ENCODE peak calls at places on chromosomes 5 and 9, in four cellular contexts. One of them, this sample, is unnamed.

GRCh38 chr5:125592856-125593255 is 830.4 kb upstream of the GRAMD2B start:
- DNase-seq in activated CD8-positive, alpha-beta T cell treated with anti-CD3 and anti-CD28 coated beads for 36 hours: no peak
- DNase-seq in epithelial cell of esophagus: no peak
- DNase-seq in WTC11: no peak
- DNase-seq in this sample: no peak

GRCh38 chr9:85746309-85746708 is 4.6 kb upstream of the AGTPBP1 start:
- DNase-seq in activated CD8-positive, alpha-beta T cell treated with anti-CD3 and anti-CD28 coated beads for 36 hours: no peak
- DNase-seq in WTC11: no peak
- DNase-seq in epithelial cell of esophagus: no peak
- DNase-seq in this sample: no peak

GRCh38 chr5:150159741-150160179 is 4.1 kb upstream of the PDGFRB start:
- DNase-seq in WTC11: no peak
- DNase-seq in activated CD8-positive, alpha-beta T cell treated with anti-CD3 and anti-CD28 coated beads for 36 hours: no peak
- DNase-seq in epithelial cell of esophagus: no peak
- DNase-seq in this sample: no peak

GRCh38 chr5:146463446-146463845 is 16.3 kb downstream of the TCERG1 start:
- DNase-seq in epithelial cell of esophagus: peak; percentile 10
- DNase-seq in WTC11: no peak
- DNase-seq in activated CD8-positive, alpha-beta T cell treated with anti-CD3 and anti-CD28 coated beads for 36 hours: no peak
- DNase-seq in this sample: no peak

GRCh38 chr9:89021154-89021803 is 30.0 kb downstream of the S1PR3 start:
- DNase-seq in epithelial cell of esophagus: peak; percentile 59
- DNase-seq in activated CD8-positive, alpha-beta T cell treated with anti-CD3 and anti-CD28 coated beads for 36 hours: no peak
- DNase-seq in WTC11: no peak
- DNase-seq in this sample: no peak

GRCh38 chr9:89430995-89431394 is 66.9 kb downstream of the SEMA4D start:
- DNase-seq in activated CD8-positive, alpha-beta T cell treated with anti-CD3 and anti-CD28 coated beads for 36 hours: no peak
- DNase-seq in epithelial cell of esophagus: peak; percentile 54
- DNase-seq in WTC11: no peak
- DNase-seq in this sample: no peak

GRCh38 chr9:124869986-124870560 is 8.1 kb downstream of the ARPC5L start:
- DNase-seq in epithelial cell of esophagus: peak; percentile 48
- DNase-seq in activated CD8-positive, alpha-beta T cell treated with anti-CD3 and anti-CD28 coated beads for 36 hours: peak; percentile 98
- DNase-seq in WTC11: no peak
- DNase-seq in this sample: peak; percentile 49

GRCh38 chr9:137372693-137373610 is 50.0 kb downstream of the EXD3 start:
- DNase-seq in activated CD8-positive, alpha-beta T cell treated with anti-CD3 and anti-CD28 coated beads for 36 hours: no peak
- DNase-seq in WTC11: peak; percentile 11
- DNase-seq in epithelial cell of esophagus: no peak
- DNase-seq in this sample: no peak

GRCh38 chr9:38018964-38019602 is 49.9 kb downstream of the SHB start:
- DNase-seq in activated CD8-positive, alpha-beta T cell treated with anti-CD3 and anti-CD28 coated beads for 36 hours: no peak
- DNase-seq in epithelial cell of esophagus: peak; percentile 85
- DNase-seq in WTC11: no peak
- DNase-seq in this sample: no peak

GRCh38 chr5:87385794-87386193 is 26.9 kb downstream of the CCNH start:
- DNase-seq in epithelial cell of esophagus: no peak
- DNase-seq in WTC11: no peak
- DNase-seq in activated CD8-positive, alpha-beta T cell treated with anti-CD3 and anti-CD28 coated beads for 36 hours: no peak
- DNase-seq in this sample: no peak
- TF ChIP-seq CTCF in epithelial cell of esophagus: no peak
- TF ChIP-seq CTCF in WTC11: no peak
- TF ChIP-seq CTCF in activated CD8-positive, alpha-beta T cell treated with anti-CD3 and anti-CD28 coated beads for 36 hours: no peak
- TF ChIP-seq CTCF in this sample: no peak

DNA sequence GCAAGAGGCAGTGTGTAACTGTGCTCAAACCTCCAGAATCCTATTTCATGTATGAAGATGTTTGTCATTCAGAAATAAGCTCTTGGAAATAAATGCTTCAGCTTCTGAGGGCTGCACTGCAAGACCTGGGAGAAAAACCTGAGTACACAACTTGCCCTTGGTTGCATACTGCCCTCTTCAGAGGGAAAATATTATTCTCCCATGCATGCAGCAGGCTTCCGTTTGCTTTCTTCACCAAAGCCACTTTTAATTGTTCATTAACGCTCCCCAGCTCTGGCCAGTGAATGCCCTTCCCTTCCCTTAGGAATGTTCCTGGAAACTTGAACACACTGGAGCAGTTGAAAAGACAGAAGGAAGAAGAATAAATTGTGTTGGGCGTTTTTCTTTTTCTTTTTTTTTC is 2.5 kb upstream of the WHRN start:
- DNase-seq in WTC11: no peak
- DNase-seq in epithelial cell of esophagus: peak; percentile 54
- DNase-seq in activated CD8-positive, alpha-beta T cell treated with anti-CD3 and anti-CD28 coated beads for 36 hours: peak; percentile 32
- DNase-seq in this sample: no peak
- TF ChIP-seq CTCF in WTC11: no peak
- TF ChIP-seq CTCF in epithelial cell of esophagus: peak; percentile 69
- TF ChIP-seq CTCF in activated CD8-positive, alpha-beta T cell treated with anti-CD3 and anti-CD28 coated beads for 36 hours: peak; percentile 51
- TF ChIP-seq CTCF in this sample: no peak

GRCh38 chr5:129459485-129460120 is 495 bp upstream of the ADAMTS19 start:
- DNase-seq in WTC11: peak; percentile 72
- DNase-seq in activated CD8-positive, alpha-beta T cell treated with anti-CD3 and anti-CD28 coated beads for 36 hours: no peak
- DNase-seq in epithelial cell of esophagus: peak; percentile 33
- DNase-seq in this sample: no peak
- TF ChIP-seq CTCF in WTC11: no peak
- TF ChIP-seq CTCF in activated CD8-positive, alpha-beta T cell treated with anti-CD3 and anti-CD28 coated beads for 36 hours: no peak
- TF ChIP-seq CTCF in epithelial cell of esophagus: no peak
- TF ChIP-seq CTCF in this sample: no peak

DNA sequence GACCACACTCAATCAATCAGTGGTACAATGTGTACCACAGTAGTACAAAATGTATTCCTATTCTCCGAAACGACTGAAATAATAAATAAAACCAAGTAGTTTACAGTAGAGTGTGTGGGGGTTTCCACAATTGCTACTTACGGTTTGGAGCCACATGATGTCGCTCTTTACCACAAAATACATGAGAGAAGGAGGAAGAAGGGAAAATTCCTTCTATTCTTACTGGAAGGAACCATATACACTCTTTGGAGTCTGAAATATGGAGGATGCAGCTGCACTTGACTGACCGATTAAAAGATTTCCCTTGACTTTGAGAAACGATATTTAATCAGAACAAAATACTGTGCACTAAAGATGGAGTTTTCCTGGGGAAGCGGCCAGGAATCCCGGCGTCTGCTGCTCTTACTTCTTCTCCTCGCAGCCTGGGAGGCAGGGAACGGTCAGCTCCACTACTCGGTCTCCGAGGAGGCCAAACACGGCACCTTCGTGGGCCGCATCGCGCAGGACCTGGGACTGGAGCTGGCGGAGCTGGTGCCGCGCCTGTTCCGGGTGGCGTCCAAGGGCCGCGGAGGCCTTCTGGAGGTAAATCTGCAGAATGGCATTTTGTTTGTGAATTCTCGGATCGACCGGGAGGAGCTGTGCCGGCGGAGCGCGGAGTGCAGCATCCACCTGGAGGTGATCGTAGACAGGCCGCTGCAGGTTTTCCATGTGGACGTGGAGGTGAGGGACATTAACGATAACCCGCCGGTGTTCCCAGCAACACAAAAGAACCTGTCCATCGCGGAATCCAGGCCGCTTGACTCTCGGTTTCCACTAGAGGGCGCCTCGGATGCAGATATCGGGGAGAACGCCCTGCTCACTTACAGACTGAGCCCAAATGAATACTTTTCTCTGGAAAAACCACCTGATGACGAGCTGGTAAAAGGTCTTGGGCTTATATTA is at the start of gene PCDHA4:
- DNase-seq in epithelial cell of esophagus: no peak
- DNase-seq in WTC11: peak; percentile 90
- DNase-seq in activated CD8-positive, alpha-beta T cell treated with anti-CD3 and anti-CD28 coated beads for 36 hours: peak; percentile 43
- DNase-seq in this sample: no peak
- TF ChIP-seq CTCF in epithelial cell of esophagus: peak; percentile 4
- TF ChIP-seq CTCF in WTC11: peak; percentile 80
- TF ChIP-seq CTCF in activated CD8-positive, alpha-beta T cell treated with anti-CD3 and anti-CD28 coated beads for 36 hours: no peak
- TF ChIP-seq CTCF in this sample: no peak

GRCh38 chr5:171598279-171599152 is 179.1 kb downstream of the FGF18 start:
- DNase-seq in epithelial cell of esophagus: no peak
- DNase-seq in activated CD8-positive, alpha-beta T cell treated with anti-CD3 and anti-CD28 coated beads for 36 hours: no peak
- DNase-seq in WTC11: no peak
- DNase-seq in this sample: no peak
- TF ChIP-seq CTCF in epithelial cell of esophagus: no peak
- TF ChIP-seq CTCF in activated CD8-positive, alpha-beta T cell treated with anti-CD3 and anti-CD28 coated beads for 36 hours: no peak
- TF ChIP-seq CTCF in WTC11: no peak
- TF ChIP-seq CTCF in this sample: no peak

GRCh38 chr5:134585966-134586365 is 46.7 kb downstream of the SAR1B start:
- DNase-seq in epithelial cell of esophagus: no peak
- DNase-seq in activated CD8-positive, alpha-beta T cell treated with anti-CD3 and anti-CD28 coated beads for 36 hours: no peak
- DNase-seq in WTC11: peak; percentile 6
- DNase-seq in this sample: no peak
- TF ChIP-seq CTCF in epithelial cell of esophagus: no peak
- TF ChIP-seq CTCF in activated CD8-positive, alpha-beta T cell treated with anti-CD3 and anti-CD28 coated beads for 36 hours: no peak
- TF ChIP-seq CTCF in WTC11: no peak
- TF ChIP-seq CTCF in this sample: no peak

DNA sequence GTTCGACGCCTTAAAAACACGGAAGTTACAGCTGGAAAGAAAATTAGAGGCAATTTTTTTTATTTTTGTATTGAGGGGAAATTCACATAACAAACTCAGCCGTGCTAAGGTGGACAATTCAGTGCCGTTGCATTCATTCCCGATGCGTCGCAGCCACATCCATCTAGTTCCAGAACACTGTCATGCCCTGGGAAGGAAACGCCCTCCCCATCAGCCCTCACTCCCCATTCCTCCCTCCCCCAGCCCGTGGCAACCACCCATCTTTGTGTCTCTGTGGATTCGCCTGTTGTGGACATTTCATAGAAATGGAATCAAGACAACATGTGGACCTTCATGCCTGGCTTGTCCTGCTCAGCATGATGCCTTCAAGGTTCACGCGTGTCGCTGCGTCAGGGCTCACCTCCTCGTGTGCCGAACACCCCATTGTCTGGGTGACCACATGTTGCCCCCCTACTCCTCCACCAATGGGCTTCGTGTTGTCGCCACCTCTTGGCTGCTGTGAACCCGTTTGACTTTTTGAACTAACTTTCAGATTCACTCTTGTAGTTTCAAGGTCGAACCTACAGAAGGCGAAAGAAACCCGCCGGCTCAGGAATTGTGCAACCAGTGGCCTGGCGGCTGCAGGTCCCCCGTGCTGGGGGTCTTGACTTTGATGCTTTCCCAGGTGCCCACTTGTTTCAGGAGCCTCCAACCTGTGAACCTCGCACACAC is 17.4 kb upstream of the CAMSAP1 start:
- DNase-seq in epithelial cell of esophagus: no peak
- DNase-seq in activated CD8-positive, alpha-beta T cell treated with anti-CD3 and anti-CD28 coated beads for 36 hours: peak; percentile 54
- DNase-seq in WTC11: no peak
- DNase-seq in this sample: no peak
- TF ChIP-seq CTCF in epithelial cell of esophagus: no peak
- TF ChIP-seq CTCF in activated CD8-positive, alpha-beta T cell treated with anti-CD3 and anti-CD28 coated beads for 36 hours: no peak
- TF ChIP-seq CTCF in WTC11: no peak
- TF ChIP-seq CTCF in this sample: no peak

GRCh38 chr5:53350991-53351770 is 129.2 kb upstream of the FST start:
- DNase-seq in epithelial cell of esophagus: peak; percentile 63
- DNase-seq in activated CD8-positive, alpha-beta T cell treated with anti-CD3 and anti-CD28 coated beads for 36 hours: no peak
- DNase-seq in WTC11: no peak
- DNase-seq in this sample: no peak
- TF ChIP-seq CTCF in epithelial cell of esophagus: no peak
- TF ChIP-seq CTCF in activated CD8-positive, alpha-beta T cell treated with anti-CD3 and anti-CD28 coated beads for 36 hours: no peak
- TF ChIP-seq CTCF in WTC11: no peak
- TF ChIP-seq CTCF in this sample: no peak

GRCh38 chr9:136312436-136312835 is 8.5 kb upstream of the CCDC187 start:
- DNase-seq in epithelial cell of esophagus: peak; percentile 49
- DNase-seq in activated CD8-positive, alpha-beta T cell treated with anti-CD3 and anti-CD28 coated beads for 36 hours: peak; percentile 61
- DNase-seq in WTC11: no peak
- DNase-seq in this sample: no peak
- TF ChIP-seq CTCF in epithelial cell of esophagus: peak; percentile 69
- TF ChIP-seq CTCF in activated CD8-positive, alpha-beta T cell treated with anti-CD3 and anti-CD28 coated beads for 36 hours: peak; percentile 62
- TF ChIP-seq CTCF in WTC11: peak; percentile 10
- TF ChIP-seq CTCF in this sample: no peak